ENCODE peak calls at places on chromosomes 12 and 14, in five cellular contexts. One of them, this sample, is unnamed. For H3K27me3 and H3K4me1, the result is how much of the 10 kb centered on the place peaks cover.

GRCh38 chr14:50061664-50062437 is 54.5 kb downstream of the VCPKMT start:
- DNase-seq in neuronal stem cell: no peak
- DNase-seq in fibroblast of lung: peak
- DNase-seq in CD4-positive, alpha-beta memory T cell: peak
- DNase-seq in psoas muscle: no peak
- DNase-seq in this sample: no peak

GRCh38 chr12:31859232-31859977 is 99.8 kb upstream of the RESF1 start:
- DNase-seq in neuronal stem cell: no peak
- DNase-seq in psoas muscle: no peak
- DNase-seq in fibroblast of lung: no peak
- DNase-seq in CD4-positive, alpha-beta memory T cell: no peak
- DNase-seq in this sample: no peak

GRCh38 chr14:21723431-21724045 is 49.9 kb upstream of the OR4E1 start:
- DNase-seq in psoas muscle: no peak
- DNase-seq in CD4-positive, alpha-beta memory T cell: no peak
- DNase-seq in fibroblast of lung: no peak
- DNase-seq in neuronal stem cell: peak
- DNase-seq in this sample: peak

GRCh38 chr14:53295985-53296582 is 143.0 kb upstream of the DDHD1 start:
- DNase-seq in CD4-positive, alpha-beta memory T cell: peak
- DNase-seq in fibroblast of lung: peak
- DNase-seq in psoas muscle: no peak
- DNase-seq in neuronal stem cell: peak
- DNase-seq in this sample: peak

GRCh38 chr14:24996930-24997329 is 53.0 kb downstream of the STXBP6 start:
- DNase-seq in CD4-positive, alpha-beta memory T cell: no peak
- DNase-seq in fibroblast of lung: no peak
- DNase-seq in neuronal stem cell: no peak
- DNase-seq in psoas muscle: no peak
- DNase-seq in this sample: no peak

GRCh38 chr12:83471341-83471740 is 784.6 kb downstream of the TMTC2 start:
- DNase-seq in neuronal stem cell: no peak
- DNase-seq in fibroblast of lung: no peak
- DNase-seq in psoas muscle: no peak
- DNase-seq in CD4-positive, alpha-beta memory T cell: no peak
- DNase-seq in this sample: no peak

GRCh38 chr12:85690146-85690545 is 146.1 kb downstream of the RASSF9 start:
- DNase-seq in psoas muscle: no peak
- DNase-seq in neuronal stem cell: no peak
- DNase-seq in CD4-positive, alpha-beta memory T cell: no peak
- DNase-seq in fibroblast of lung: no peak
- DNase-seq in this sample: no peak

GRCh38 chr12:24705741-24706358 is 243.1 kb downstream of the BCAT1 start:
- DNase-seq in psoas muscle: no peak
- DNase-seq in CD4-positive, alpha-beta memory T cell: no peak
- DNase-seq in fibroblast of lung: peak
- DNase-seq in neuronal stem cell: no peak
- DNase-seq in this sample: no peak

GRCh38 chr12:50751921-50752721 is 11.8 kb upstream of the ATF1 start:
- DNase-seq in CD4-positive, alpha-beta memory T cell: no peak
- DNase-seq in neuronal stem cell: no peak
- DNase-seq in fibroblast of lung: peak
- DNase-seq in psoas muscle: no peak
- DNase-seq in this sample: no peak

GRCh38 chr14:28088125-28088524 is 678.5 kb upstream of the FOXG1 start:
- DNase-seq in fibroblast of lung: no peak
- DNase-seq in psoas muscle: no peak
- DNase-seq in neuronal stem cell: peak
- DNase-seq in CD4-positive, alpha-beta memory T cell: no peak
- DNase-seq in this sample: no peak

GRCh38 chr14:71918955-71919354 is 13.3 kb upstream of the RGS6 start:
- DNase-seq in neuronal stem cell: peak
- DNase-seq in fibroblast of lung: no peak
- DNase-seq in psoas muscle: no peak
- DNase-seq in CD4-positive, alpha-beta memory T cell: no peak
- DNase-seq in this sample: no peak

GRCh38 chr12:31491819-31492598 is 98.9 kb downstream of the DENND5B start:
- DNase-seq in CD4-positive, alpha-beta memory T cell: no peak
- DNase-seq in fibroblast of lung: peak
- DNase-seq in psoas muscle: no peak
- DNase-seq in neuronal stem cell: no peak
- DNase-seq in this sample: peak

GRCh38 chr14:70782361-70782760 is 27.0 kb downstream of the MAP3K9 start:
- DNase-seq in psoas muscle: no peak
- DNase-seq in CD4-positive, alpha-beta memory T cell: no peak
- DNase-seq in fibroblast of lung: peak
- DNase-seq in neuronal stem cell: no peak
- DNase-seq in this sample: no peak

GRCh38 chr12:7937867-7938506 is 2.0 kb upstream of the SLC2A3 start:
- DNase-seq in psoas muscle: no peak
- DNase-seq in neuronal stem cell: no peak
- DNase-seq in fibroblast of lung: peak
- DNase-seq in CD4-positive, alpha-beta memory T cell: peak
- DNase-seq in this sample: peak

GRCh38 chr14:101788016-101788695 is 26.6 kb downstream of the PPP2R5C start:
- DNase-seq in psoas muscle: no peak
- DNase-seq in neuronal stem cell: no peak
- DNase-seq in fibroblast of lung: no peak
- DNase-seq in CD4-positive, alpha-beta memory T cell: no peak
- DNase-seq in this sample: no peak

GRCh38 chr12:98955284-98955683 is 310.2 kb downstream of the APAF1 start:
- DNase-seq in neuronal stem cell: no peak
- DNase-seq in fibroblast of lung: no peak
- DNase-seq in psoas muscle: no peak
- DNase-seq in CD4-positive, alpha-beta memory T cell: no peak
- DNase-seq in this sample: peak

GRCh38 chr14:104085032-104085888 is at the start of gene ASPG:
- DNase-seq in neuronal stem cell: no peak
- DNase-seq in CD4-positive, alpha-beta memory T cell: no peak
- DNase-seq in psoas muscle: peak
- DNase-seq in fibroblast of lung: no peak
- DNase-seq in this sample: no peak

GRCh38 chr14:91722386-91722785 is 9.5 kb downstream of the CATSPERB start:
- DNase-seq in neuronal stem cell: no peak
- DNase-seq in psoas muscle: no peak
- DNase-seq in fibroblast of lung: no peak
- DNase-seq in CD4-positive, alpha-beta memory T cell: no peak
- DNase-seq in this sample: no peak

GRCh38 chr14:34665785-34666425 is 36.0 kb upstream of the SNX6 start:
- DNase-seq in neuronal stem cell: no peak
- DNase-seq in fibroblast of lung: peak
- DNase-seq in psoas muscle: no peak
- DNase-seq in CD4-positive, alpha-beta memory T cell: peak
- DNase-seq in this sample: peak

GRCh38 chr14:20683125-20683895 is 1.1 kb upstream of the RNASE4 start:
- DNase-seq in psoas muscle: peak
- DNase-seq in fibroblast of lung: peak
- DNase-seq in neuronal stem cell: peak
- DNase-seq in CD4-positive, alpha-beta memory T cell: peak
- DNase-seq in this sample: peak

GRCh38 chr12:110578522-110579238 is 4.4 kb downstream of the PPTC7 start:
- DNase-seq in fibroblast of lung: no peak
- DNase-seq in psoas muscle: no peak
- DNase-seq in CD4-positive, alpha-beta memory T cell: no peak
- DNase-seq in neuronal stem cell: no peak
- DNase-seq in this sample: no peak

GRCh38 chr12:110575326-110575725 is 7.8 kb downstream of the PPTC7 start:
- DNase-seq in neuronal stem cell: no peak
- DNase-seq in psoas muscle: no peak
- DNase-seq in fibroblast of lung: no peak
- DNase-seq in CD4-positive, alpha-beta memory T cell: no peak
- DNase-seq in this sample: no peak

GRCh38 chr12:110576504-110576903 is 6.6 kb downstream of the PPTC7 start:
- DNase-seq in fibroblast of lung: no peak
- DNase-seq in CD4-positive, alpha-beta memory T cell: no peak
- DNase-seq in neuronal stem cell: no peak
- DNase-seq in psoas muscle: no peak
- DNase-seq in this sample: no peak

GRCh38 chr12:110577717-110578521 is 5.2 kb downstream of the PPTC7 start:
- DNase-seq in fibroblast of lung: peak
- DNase-seq in psoas muscle: no peak
- DNase-seq in neuronal stem cell: no peak
- DNase-seq in CD4-positive, alpha-beta memory T cell: peak
- DNase-seq in this sample: no peak

DNA sequence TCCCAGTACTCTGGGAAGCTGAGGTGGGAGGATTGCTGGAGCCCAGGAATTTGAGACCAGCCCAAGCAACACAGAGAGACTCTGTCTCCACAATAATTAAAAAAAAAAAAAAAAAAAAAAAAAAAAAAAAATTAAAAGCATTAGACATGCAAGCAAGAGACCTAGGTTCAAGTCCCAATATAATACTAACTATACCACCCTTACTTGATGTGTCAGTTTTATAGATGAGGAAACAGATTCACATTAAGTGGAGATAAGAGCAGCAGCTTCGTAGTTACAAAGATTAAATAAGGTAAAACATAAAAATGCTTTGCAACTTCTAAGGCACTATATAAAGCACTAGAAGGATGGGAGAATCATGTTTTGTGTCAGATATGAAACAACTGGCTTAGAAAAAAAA is 9.1 kb downstream of the PPTC7 start:
- DNase-seq in CD4-positive, alpha-beta memory T cell: no peak
- DNase-seq in neuronal stem cell: no peak
- DNase-seq in psoas muscle: no peak
- DNase-seq in fibroblast of lung: no peak
- DNase-seq in this sample: no peak
- H3K4me3 ChIP-seq in CD4-positive, alpha-beta memory T cell: no peak
- H3K4me3 ChIP-seq in neuronal stem cell: no peak
- H3K4me3 ChIP-seq in psoas muscle: no peak
- H3K4me3 ChIP-seq in fibroblast of lung: no peak
- H3K4me3 ChIP-seq in this sample: no peak

DNA sequence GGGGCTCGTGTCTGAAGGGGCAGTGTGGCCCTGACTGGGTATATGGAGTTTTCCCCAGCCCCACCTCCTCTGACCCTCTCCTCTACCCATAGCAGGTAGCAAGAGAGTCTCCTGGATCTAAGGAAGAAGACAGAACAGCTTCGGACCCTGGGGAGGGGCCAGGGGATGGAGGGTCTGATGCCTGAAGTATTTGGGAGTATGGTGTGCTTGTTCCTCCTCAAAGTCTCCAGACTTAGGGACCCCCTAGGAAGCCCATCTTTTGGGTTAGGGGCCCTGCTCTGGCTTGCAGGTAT is 579 bp upstream of the HOXC8 start:
- DNase-seq in fibroblast of lung: no peak
- DNase-seq in psoas muscle: no peak
- DNase-seq in neuronal stem cell: no peak
- DNase-seq in CD4-positive, alpha-beta memory T cell: no peak
- DNase-seq in this sample: no peak
- H3K27me3 ChIP-seq in fibroblast of lung: half or more
- H3K27me3 ChIP-seq in psoas muscle: under half
- H3K27me3 ChIP-seq in neuronal stem cell: half or more
- H3K27me3 ChIP-seq in CD4-positive, alpha-beta memory T cell: half or more
- H3K27me3 ChIP-seq in this sample: under half

GRCh38 chr12:107393043-107393725 is 292.4 kb upstream of the PWP1 start:
- DNase-seq in fibroblast of lung: peak
- DNase-seq in neuronal stem cell: no peak
- DNase-seq in psoas muscle: no peak
- DNase-seq in CD4-positive, alpha-beta memory T cell: no peak
- DNase-seq in this sample: no peak
- H3K4me1 ChIP-seq in fibroblast of lung: under half
- H3K4me1 ChIP-seq in neuronal stem cell: under half
- H3K4me1 ChIP-seq in psoas muscle: under half
- H3K4me1 ChIP-seq in CD4-positive, alpha-beta memory T cell: under half
- H3K4me1 ChIP-seq in this sample: under half

GRCh38 chr12:122891661-122892525 is 4.0 kb downstream of the VPS37B start:
- DNase-seq in psoas muscle: no peak
- DNase-seq in neuronal stem cell: peak
- DNase-seq in CD4-positive, alpha-beta memory T cell: no peak
- DNase-seq in fibroblast of lung: peak
- DNase-seq in this sample: peak
- H3K4me3 ChIP-seq in psoas muscle: peak
- H3K4me3 ChIP-seq in neuronal stem cell: no peak
- H3K4me3 ChIP-seq in CD4-positive, alpha-beta memory T cell: no peak
- H3K4me3 ChIP-seq in fibroblast of lung: no peak
- H3K4me3 ChIP-seq in this sample: peak

GRCh38 chr12:132278421-132279183 is 50.8 kb downstream of the GALNT9 start:
- DNase-seq in CD4-positive, alpha-beta memory T cell: no peak
- DNase-seq in psoas muscle: peak
- DNase-seq in fibroblast of lung: no peak
- DNase-seq in neuronal stem cell: no peak
- DNase-seq in this sample: no peak

GRCh38 chr12:132279184-132279889 is 50.1 kb downstream of the GALNT9 start:
- DNase-seq in neuronal stem cell: no peak
- DNase-seq in psoas muscle: peak
- DNase-seq in fibroblast of lung: no peak
- DNase-seq in CD4-positive, alpha-beta memory T cell: no peak
- DNase-seq in this sample: no peak

GRCh38 chr12:132279930-132280329 is 49.5 kb downstream of the GALNT9 start:
- DNase-seq in CD4-positive, alpha-beta memory T cell: no peak
- DNase-seq in fibroblast of lung: no peak
- DNase-seq in neuronal stem cell: no peak
- DNase-seq in psoas muscle: no peak
- DNase-seq in this sample: no peak

GRCh38 chr12:132281021-132281420 is 48.4 kb downstream of the GALNT9 start:
- DNase-seq in fibroblast of lung: no peak
- DNase-seq in CD4-positive, alpha-beta memory T cell: no peak
- DNase-seq in neuronal stem cell: no peak
- DNase-seq in psoas muscle: peak
- DNase-seq in this sample: no peak

GRCh38 chr12:132280436-132280835 is 49.0 kb downstream of the GALNT9 start:
- DNase-seq in neuronal stem cell: no peak
- DNase-seq in psoas muscle: peak
- DNase-seq in fibroblast of lung: no peak
- DNase-seq in CD4-positive, alpha-beta memory T cell: no peak
- DNase-seq in this sample: no peak
- H3K27me3 ChIP-seq in neuronal stem cell: under half
- H3K27me3 ChIP-seq in psoas muscle: under half
- H3K27me3 ChIP-seq in fibroblast of lung: under half
- H3K27me3 ChIP-seq in CD4-positive, alpha-beta memory T cell: under half
- H3K27me3 ChIP-seq in this sample: under half

GRCh38 chr12:122026706-122027328 is 5.1 kb downstream of the BCL7A start:
- DNase-seq in fibroblast of lung: no peak
- DNase-seq in CD4-positive, alpha-beta memory T cell: no peak
- DNase-seq in neuronal stem cell: no peak
- DNase-seq in psoas muscle: no peak
- DNase-seq in this sample: no peak
- H3K4me1 ChIP-seq in fibroblast of lung: under half
- H3K4me1 ChIP-seq in CD4-positive, alpha-beta memory T cell: under half
- H3K4me1 ChIP-seq in neuronal stem cell: under half
- H3K4me1 ChIP-seq in psoas muscle: half or more
- H3K4me1 ChIP-seq in this sample: under half